ENCODE peak calls at places on chromosomes 13 and 19, in four cellular contexts. One of them, this sample, is unnamed.

GRCh38 chr19:50794074-50794777 is 4.0 kb downstream of the ACP4 start:
- DNase-seq in K562: peak
- DNase-seq in A549: peak
- DNase-seq in GM12878: no peak
- DNase-seq in this sample: no peak

GRCh38 chr13:33874871-33875270 is 56.9 kb downstream of the RFC3 start:
- DNase-seq in K562: no peak
- DNase-seq in A549: peak
- DNase-seq in GM12878: no peak
- DNase-seq in this sample: no peak

GRCh38 chr13:51137250-51137649 is 26.2 kb upstream of the C13orf42 start:
- DNase-seq in K562: no peak
- DNase-seq in A549: no peak
- DNase-seq in GM12878: no peak
- DNase-seq in this sample: no peak

GRCh38 chr19:3057275-3057714 is 5.0 kb downstream of the TLE5 start:
- DNase-seq in K562: no peak
- DNase-seq in A549: peak
- DNase-seq in GM12878: no peak
- DNase-seq in this sample: no peak

GRCh38 chr19:19529783-19530422 is 1.2 kb downstream of the YJEFN3 start:
- DNase-seq in K562: no peak
- DNase-seq in A549: no peak
- DNase-seq in GM12878: no peak
- DNase-seq in this sample: no peak

GRCh38 chr19:610801-611505 is 21.3 kb downstream of the HCN2 start:
- DNase-seq in K562: peak
- DNase-seq in A549: peak
- DNase-seq in GM12878: no peak
- DNase-seq in this sample: no peak

GRCh38 chr13:71870036-71870435 is 3.0 kb upstream of the DACH1 start:
- DNase-seq in K562: no peak
- DNase-seq in A549: no peak
- DNase-seq in GM12878: no peak
- DNase-seq in this sample: no peak

GRCh38 chr19:48975947-48976847 is 11.1 kb downstream of the FTL start:
- DNase-seq in K562: peak
- DNase-seq in A549: no peak
- DNase-seq in GM12878: no peak
- DNase-seq in this sample: no peak

GRCh38 chr19:47379398-47379938 is 30.4 kb downstream of the DHX34 start:
- DNase-seq in K562: no peak
- DNase-seq in A549: no peak
- DNase-seq in GM12878: no peak
- DNase-seq in this sample: no peak

GRCh38 chr13:54989418-54989817 is 1960.8 kb downstream of the OLFM4 start:
- DNase-seq in K562: no peak
- DNase-seq in A549: no peak
- DNase-seq in GM12878: no peak
- DNase-seq in this sample: no peak

GRCh38 chr19:42153606-42154405 is 21.6 kb upstream of the POU2F2 start:
- DNase-seq in K562: no peak
- DNase-seq in A549: no peak
- DNase-seq in GM12878: no peak
- DNase-seq in this sample: no peak

GRCh38 chr19:51181377-51181912 is 39.3 kb downstream of the SIGLEC7 start:
- DNase-seq in K562: no peak
- DNase-seq in A549: no peak
- DNase-seq in GM12878: no peak
- DNase-seq in this sample: no peak

GRCh38 chr19:47719047-47719885 is 6.0 kb downstream of the EHD2 start:
- DNase-seq in K562: no peak
- DNase-seq in A549: peak
- DNase-seq in GM12878: no peak
- DNase-seq in this sample: peak

GRCh38 chr19:42270346-42271044 is 1.4 kb downstream of the CIC start:
- DNase-seq in K562: no peak
- DNase-seq in A549: peak
- DNase-seq in GM12878: no peak
- DNase-seq in this sample: no peak

GRCh38 chr13:98422046-98422445 is 154.9 kb downstream of the STK24 start:
- DNase-seq in K562: no peak
- DNase-seq in A549: no peak
- DNase-seq in GM12878: no peak
- DNase-seq in this sample: no peak

GRCh38 chr19:30669329-30670010 is 297.3 kb downstream of the ZNF536 start:
- DNase-seq in K562: peak
- DNase-seq in A549: peak
- DNase-seq in GM12878: no peak
- DNase-seq in this sample: peak

GRCh38 chr19:34173145-34173956 is 1.0 kb downstream of the LSM14A start:
- DNase-seq in K562: peak
- DNase-seq in A549: peak
- DNase-seq in GM12878: no peak
- DNase-seq in this sample: peak

GRCh38 chr13:29162638-29163037 is 342.5 kb downstream of the MTUS2 start:
- DNase-seq in K562: no peak
- DNase-seq in A549: peak
- DNase-seq in GM12878: no peak
- DNase-seq in this sample: no peak

GRCh38 chr19:14090509-14091085 is at the start of gene SAMD1:
- DNase-seq in K562: peak
- DNase-seq in A549: peak
- DNase-seq in GM12878: no peak
- DNase-seq in this sample: peak

GRCh38 chr13:63838366-63839110 is 2422.9 kb upstream of the PCDH20 start:
- DNase-seq in K562: no peak
- DNase-seq in A549: no peak
- DNase-seq in GM12878: no peak
- DNase-seq in this sample: no peak

GRCh38 chr19:6588508-6589345 is 2.2 kb downstream of the CD70 start:
- DNase-seq in K562: no peak
- DNase-seq in A549: no peak
- DNase-seq in GM12878: no peak
- DNase-seq in this sample: no peak

GRCh38 chr13:47114030-47114429 is 217.2 kb upstream of the HTR2A start:
- DNase-seq in K562: no peak
- DNase-seq in A549: no peak
- DNase-seq in GM12878: no peak
- DNase-seq in this sample: no peak

GRCh38 chr13:34931572-34931971 is 10.5 kb upstream of the NBEA start:
- DNase-seq in K562: no peak
- DNase-seq in A549: peak
- DNase-seq in GM12878: no peak
- DNase-seq in this sample: peak

GRCh38 chr19:3516675-3517207 is 10.6 kb downstream of the FZR1 start:
- DNase-seq in K562: no peak
- DNase-seq in A549: no peak
- DNase-seq in GM12878: peak
- DNase-seq in this sample: no peak

GRCh38 chr19:1400281-1401137 is 833 bp downstream of the GAMT start:
- DNase-seq in K562: peak
- DNase-seq in A549: peak
- DNase-seq in GM12878: no peak
- DNase-seq in this sample: peak

GRCh38 chr19:16351133-16351809 is 26.6 kb downstream of the KLF2 start:
- DNase-seq in K562: no peak
- DNase-seq in A549: peak
- DNase-seq in GM12878: no peak
- DNase-seq in this sample: no peak

GRCh38 chr13:93230466-93230865 is 3.9 kb downstream of the GPC6 start:
- DNase-seq in K562: no peak
- DNase-seq in A549: no peak
- DNase-seq in GM12878: no peak
- DNase-seq in this sample: peak

GRCh38 chr13:45368571-45368970 is 27.6 kb upstream of the TPT1 start:
- DNase-seq in K562: no peak
- DNase-seq in A549: no peak
- DNase-seq in GM12878: no peak
- DNase-seq in this sample: no peak

GRCh38 chr19:12774588-12775555 is at the start of gene HOOK2:
- DNase-seq in K562: no peak
- DNase-seq in A549: no peak
- DNase-seq in GM12878: no peak
- DNase-seq in this sample: no peak

GRCh38 chr13:60164490-60164889 is 762 bp upstream of the DIAPH3 start:
- DNase-seq in K562: no peak
- DNase-seq in A549: no peak
- DNase-seq in GM12878: no peak
- DNase-seq in this sample: no peak

GRCh38 chr19:17989425-17990094 is 18.4 kb upstream of the ARRDC2 start:
- DNase-seq in K562: no peak
- DNase-seq in A549: no peak
- DNase-seq in GM12878: no peak
- DNase-seq in this sample: no peak

GRCh38 chr19:11332822-11333221 is 6.6 kb downstream of the RAB3D start:
- DNase-seq in K562: no peak
- DNase-seq in A549: no peak
- DNase-seq in GM12878: no peak
- DNase-seq in this sample: no peak

GRCh38 chr19:5719274-5719960 is 529 bp downstream of the LONP1 start:
- DNase-seq in K562: no peak
- DNase-seq in A549: no peak
- DNase-seq in GM12878: no peak
- DNase-seq in this sample: no peak

GRCh38 chr13:29908411-29908810 is 58.0 kb upstream of the UBL3 start:
- DNase-seq in K562: no peak
- DNase-seq in A549: no peak
- DNase-seq in GM12878: no peak
- DNase-seq in this sample: no peak

GRCh38 chr13:83819156-83819555 is 63.1 kb downstream of the SLITRK1 start:
- DNase-seq in K562: no peak
- DNase-seq in A549: no peak
- DNase-seq in GM12878: no peak
- DNase-seq in this sample: no peak

GRCh38 chr13:41565221-41565620 is 107.9 kb downstream of the RGCC start:
- DNase-seq in K562: no peak
- DNase-seq in A549: no peak
- DNase-seq in GM12878: no peak
- DNase-seq in this sample: peak

GRCh38 chr13:46170687-46171086 is 11.3 kb downstream of the LCP1 start:
- DNase-seq in K562: no peak
- DNase-seq in A549: no peak
- DNase-seq in GM12878: no peak
- DNase-seq in this sample: peak

GRCh38 chr13:81927347-81927746 is 1586.4 kb upstream of the SPRY2 start:
- DNase-seq in K562: no peak
- DNase-seq in A549: peak
- DNase-seq in GM12878: no peak
- DNase-seq in this sample: peak

GRCh38 chr19:7994114-7994513 is 11.3 kb downstream of the ELAVL1 start:
- DNase-seq in K562: no peak
- DNase-seq in A549: no peak
- DNase-seq in GM12878: no peak
- DNase-seq in this sample: no peak
- TF ChIP-seq SMC3 in K562: no peak
- TF ChIP-seq SMC3 in A549: no peak
- TF ChIP-seq SMC3 in GM12878: no peak
- TF ChIP-seq SMC3 in this sample: no peak

GRCh38 chr19:39065928-39066327 is 18.2 kb upstream of the ACP7 start:
- DNase-seq in K562: no peak
- DNase-seq in A549: no peak
- DNase-seq in GM12878: no peak
- DNase-seq in this sample: no peak

GRCh38 chr19:39074205-39074692 is 9.9 kb upstream of the ACP7 start:
- DNase-seq in K562: no peak
- DNase-seq in A549: peak
- DNase-seq in GM12878: no peak
- DNase-seq in this sample: no peak

GRCh38 chr19:39067104-39067503 is 17.1 kb upstream of the ACP7 start:
- DNase-seq in K562: no peak
- DNase-seq in A549: no peak
- DNase-seq in GM12878: no peak
- DNase-seq in this sample: peak

GRCh38 chr19:39074942-39075341 is 9.2 kb upstream of the ACP7 start:
- DNase-seq in K562: no peak
- DNase-seq in A549: no peak
- DNase-seq in GM12878: no peak
- DNase-seq in this sample: no peak

GRCh38 chr19:39070888-39071287 is 13.3 kb upstream of the ACP7 start:
- DNase-seq in K562: no peak
- DNase-seq in A549: peak
- DNase-seq in GM12878: no peak
- DNase-seq in this sample: no peak
- TF ChIP-seq POLR2AphosphoS2 in K562: no peak
- TF ChIP-seq POLR2AphosphoS2 in A549: no peak
- TF ChIP-seq POLR2AphosphoS2 in GM12878: no peak
- TF ChIP-seq POLR2AphosphoS2 in this sample: no peak

GRCh38 chr13:40189885-40190655 is 476.4 kb downstream of the FOXO1 start:
- DNase-seq in K562: no peak
- DNase-seq in A549: no peak
- DNase-seq in GM12878: no peak
- DNase-seq in this sample: no peak

GRCh38 chr13:40191186-40191980 is 475.1 kb downstream of the FOXO1 start:
- DNase-seq in K562: no peak
- DNase-seq in A549: no peak
- DNase-seq in GM12878: no peak
- DNase-seq in this sample: no peak

GRCh38 chr13:40192516-40193257 is 473.8 kb downstream of the FOXO1 start:
- DNase-seq in K562: no peak
- DNase-seq in A549: no peak
- DNase-seq in GM12878: no peak
- DNase-seq in this sample: no peak

GRCh38 chr13:40189426-40189825 is 477.0 kb downstream of the FOXO1 start:
- DNase-seq in K562: no peak
- DNase-seq in A549: no peak
- DNase-seq in GM12878: no peak
- DNase-seq in this sample: no peak

DNA sequence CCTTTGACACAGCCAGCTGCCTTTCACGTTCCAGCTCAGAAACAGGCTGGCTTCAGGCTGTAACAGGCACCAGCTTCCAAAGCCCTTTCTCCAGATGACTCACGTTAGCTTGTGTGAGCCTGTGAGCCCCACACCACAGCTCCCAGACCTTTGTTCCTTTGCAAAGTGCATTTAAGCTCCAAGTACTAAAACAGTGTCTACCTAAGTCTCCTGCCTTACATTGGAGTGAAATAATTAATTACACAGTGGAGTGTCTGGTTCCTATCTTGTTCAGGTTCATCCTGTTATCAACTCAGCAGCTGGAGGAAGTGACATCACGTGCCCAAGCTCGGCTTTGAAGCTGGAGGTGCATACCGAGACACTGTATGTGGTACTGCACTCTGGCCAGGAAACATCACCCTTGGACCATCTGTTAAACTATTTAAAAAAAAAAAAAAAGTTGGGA is 475.8 kb downstream of the FOXO1 start:
- DNase-seq in K562: no peak
- DNase-seq in A549: no peak
- DNase-seq in GM12878: no peak
- DNase-seq in this sample: peak
- TF ChIP-seq SMC3 in K562: no peak
- TF ChIP-seq SMC3 in A549: no peak
- TF ChIP-seq SMC3 in GM12878: no peak
- TF ChIP-seq SMC3 in this sample: no peak

GRCh38 chr13:31380728-31381127 is 181.0 kb downstream of the B3GLCT start:
- DNase-seq in K562: no peak
- DNase-seq in A549: no peak
- DNase-seq in GM12878: no peak
- DNase-seq in this sample: no peak

GRCh38 chr13:31385534-31385933 is 185.8 kb downstream of the B3GLCT start:
- DNase-seq in K562: no peak
- DNase-seq in A549: no peak
- DNase-seq in GM12878: no peak
- DNase-seq in this sample: no peak
- TF ChIP-seq POLR2AphosphoS2 in K562: no peak
- TF ChIP-seq POLR2AphosphoS2 in A549: no peak
- TF ChIP-seq POLR2AphosphoS2 in GM12878: no peak
- TF ChIP-seq POLR2AphosphoS2 in this sample: no peak

This sample was measured in HepG2.